ENCODE peak calls at places on chromosomes 5 and 9, in ten cellular contexts. One of them, this sample, is unnamed.

GRCh38 chr5:45376463-45376862 is 319.7 kb downstream of the HCN1 start:
- DNase-seq in activated CD4-positive, alpha-beta T cell treated with anti-CD3 and anti-CD28 coated beads, Interleukin-2, amount 10 ng/mL, durations not matched to agents 7 days and 5 days: no peak
- DNase-seq in stimulated activated CD4-positive, alpha-beta T cell treated with anti-CD3 and anti-CD28 coated beads, TNF-alpha, amount 100 ng/mL, for 24 hours: no peak
- DNase-seq in AG08395: no peak
- DNase-seq in neural crest cell: no peak
- DNase-seq in renal cortical epithelial cell: peak; percentile 8
- DNase-seq in A673: peak; percentile 75
- DNase-seq in fibroblast of lung: peak; percentile 50
- DNase-seq in PC-9: no peak
- DNase-seq in CD4-positive, CD25-positive, alpha-beta regulatory T cell: no peak
- DNase-seq in this sample: no peak

GRCh38 chr5:6712136-6712581 is 1.1 kb upstream of the TENT4A start:
- DNase-seq in CD4-positive, CD25-positive, alpha-beta regulatory T cell: peak; percentile 74
- DNase-seq in stimulated activated CD4-positive, alpha-beta T cell treated with anti-CD3 and anti-CD28 coated beads, TNF-alpha, amount 100 ng/mL, for 24 hours: no peak
- DNase-seq in neural crest cell: peak; percentile 47
- DNase-seq in PC-9: peak; percentile 65
- DNase-seq in fibroblast of lung: peak; percentile 87
- DNase-seq in A673: peak; percentile 58
- DNase-seq in renal cortical epithelial cell: no peak
- DNase-seq in activated CD4-positive, alpha-beta T cell treated with anti-CD3 and anti-CD28 coated beads, Interleukin-2, amount 10 ng/mL, durations not matched to agents 7 days and 5 days: peak; percentile 58
- DNase-seq in AG08395: peak; percentile 36
- DNase-seq in this sample: peak; percentile 68

GRCh38 chr5:102691434-102691833 is 63.7 kb upstream of the PAM start:
- DNase-seq in PC-9: no peak
- DNase-seq in stimulated activated CD4-positive, alpha-beta T cell treated with anti-CD3 and anti-CD28 coated beads, TNF-alpha, amount 100 ng/mL, for 24 hours: no peak
- DNase-seq in AG08395: no peak
- DNase-seq in renal cortical epithelial cell: peak; percentile 29
- DNase-seq in activated CD4-positive, alpha-beta T cell treated with anti-CD3 and anti-CD28 coated beads, Interleukin-2, amount 10 ng/mL, durations not matched to agents 7 days and 5 days: no peak
- DNase-seq in A673: no peak
- DNase-seq in CD4-positive, CD25-positive, alpha-beta regulatory T cell: no peak
- DNase-seq in fibroblast of lung: no peak
- DNase-seq in neural crest cell: no peak
- DNase-seq in this sample: no peak

GRCh38 chr9:17401858-17402257 is 177.0 kb upstream of the SH3GL2 start:
- DNase-seq in renal cortical epithelial cell: no peak
- DNase-seq in PC-9: no peak
- DNase-seq in fibroblast of lung: peak; percentile 29
- DNase-seq in activated CD4-positive, alpha-beta T cell treated with anti-CD3 and anti-CD28 coated beads, Interleukin-2, amount 10 ng/mL, durations not matched to agents 7 days and 5 days: no peak
- DNase-seq in stimulated activated CD4-positive, alpha-beta T cell treated with anti-CD3 and anti-CD28 coated beads, TNF-alpha, amount 100 ng/mL, for 24 hours: no peak
- DNase-seq in A673: no peak
- DNase-seq in neural crest cell: no peak
- DNase-seq in CD4-positive, CD25-positive, alpha-beta regulatory T cell: no peak
- DNase-seq in AG08395: no peak
- DNase-seq in this sample: no peak

GRCh38 chr5:32285489-32286138 is 27.1 kb downstream of the MTMR12 start:
- DNase-seq in stimulated activated CD4-positive, alpha-beta T cell treated with anti-CD3 and anti-CD28 coated beads, TNF-alpha, amount 100 ng/mL, for 24 hours: no peak
- DNase-seq in activated CD4-positive, alpha-beta T cell treated with anti-CD3 and anti-CD28 coated beads, Interleukin-2, amount 10 ng/mL, durations not matched to agents 7 days and 5 days: no peak
- DNase-seq in CD4-positive, CD25-positive, alpha-beta regulatory T cell: no peak
- DNase-seq in fibroblast of lung: no peak
- DNase-seq in PC-9: no peak
- DNase-seq in neural crest cell: no peak
- DNase-seq in renal cortical epithelial cell: no peak
- DNase-seq in AG08395: no peak
- DNase-seq in A673: no peak
- DNase-seq in this sample: no peak

GRCh38 chr5:1546556-1546955 is 22.8 kb upstream of the LPCAT1 start:
- DNase-seq in A673: no peak
- DNase-seq in activated CD4-positive, alpha-beta T cell treated with anti-CD3 and anti-CD28 coated beads, Interleukin-2, amount 10 ng/mL, durations not matched to agents 7 days and 5 days: no peak
- DNase-seq in renal cortical epithelial cell: no peak
- DNase-seq in neural crest cell: no peak
- DNase-seq in CD4-positive, CD25-positive, alpha-beta regulatory T cell: no peak
- DNase-seq in PC-9: peak; percentile 5
- DNase-seq in AG08395: no peak
- DNase-seq in stimulated activated CD4-positive, alpha-beta T cell treated with anti-CD3 and anti-CD28 coated beads, TNF-alpha, amount 100 ng/mL, for 24 hours: no peak
- DNase-seq in fibroblast of lung: no peak
- DNase-seq in this sample: no peak

GRCh38 chr5:139694556-139695182 is 46.5 kb downstream of the CXXC5 start:
- DNase-seq in PC-9: no peak
- DNase-seq in fibroblast of lung: no peak
- DNase-seq in AG08395: no peak
- DNase-seq in CD4-positive, CD25-positive, alpha-beta regulatory T cell: no peak
- DNase-seq in neural crest cell: no peak
- DNase-seq in A673: no peak
- DNase-seq in activated CD4-positive, alpha-beta T cell treated with anti-CD3 and anti-CD28 coated beads, Interleukin-2, amount 10 ng/mL, durations not matched to agents 7 days and 5 days: no peak
- DNase-seq in stimulated activated CD4-positive, alpha-beta T cell treated with anti-CD3 and anti-CD28 coated beads, TNF-alpha, amount 100 ng/mL, for 24 hours: no peak
- DNase-seq in renal cortical epithelial cell: peak; percentile 43
- DNase-seq in this sample: no peak

GRCh38 chr9:106830527-106831140 is 32.3 kb upstream of the ZNF462 start:
- DNase-seq in renal cortical epithelial cell: peak; percentile 72
- DNase-seq in fibroblast of lung: peak; percentile 31
- DNase-seq in CD4-positive, CD25-positive, alpha-beta regulatory T cell: no peak
- DNase-seq in stimulated activated CD4-positive, alpha-beta T cell treated with anti-CD3 and anti-CD28 coated beads, TNF-alpha, amount 100 ng/mL, for 24 hours: no peak
- DNase-seq in A673: no peak
- DNase-seq in PC-9: no peak
- DNase-seq in activated CD4-positive, alpha-beta T cell treated with anti-CD3 and anti-CD28 coated beads, Interleukin-2, amount 10 ng/mL, durations not matched to agents 7 days and 5 days: no peak
- DNase-seq in neural crest cell: no peak
- DNase-seq in AG08395: peak; percentile 5
- DNase-seq in this sample: no peak

GRCh38 chr5:129116797-129117196 is 22.2 kb downstream of the ISOC1 start:
- DNase-seq in AG08395: no peak
- DNase-seq in neural crest cell: no peak
- DNase-seq in fibroblast of lung: no peak
- DNase-seq in A673: no peak
- DNase-seq in renal cortical epithelial cell: no peak
- DNase-seq in activated CD4-positive, alpha-beta T cell treated with anti-CD3 and anti-CD28 coated beads, Interleukin-2, amount 10 ng/mL, durations not matched to agents 7 days and 5 days: no peak
- DNase-seq in CD4-positive, CD25-positive, alpha-beta regulatory T cell: no peak
- DNase-seq in stimulated activated CD4-positive, alpha-beta T cell treated with anti-CD3 and anti-CD28 coated beads, TNF-alpha, amount 100 ng/mL, for 24 hours: no peak
- DNase-seq in PC-9: no peak
- DNase-seq in this sample: no peak

GRCh38 chr9:122126340-122127333 is 32.9 kb downstream of the NDUFA8 start:
- DNase-seq in activated CD4-positive, alpha-beta T cell treated with anti-CD3 and anti-CD28 coated beads, Interleukin-2, amount 10 ng/mL, durations not matched to agents 7 days and 5 days: no peak
- DNase-seq in AG08395: peak; percentile 68
- DNase-seq in A673: no peak
- DNase-seq in renal cortical epithelial cell: peak; percentile 26
- DNase-seq in fibroblast of lung: peak; percentile 61
- DNase-seq in CD4-positive, CD25-positive, alpha-beta regulatory T cell: no peak
- DNase-seq in neural crest cell: no peak
- DNase-seq in stimulated activated CD4-positive, alpha-beta T cell treated with anti-CD3 and anti-CD28 coated beads, TNF-alpha, amount 100 ng/mL, for 24 hours: no peak
- DNase-seq in PC-9: peak; percentile 35
- DNase-seq in this sample: peak; percentile 17

GRCh38 chr5:43432486-43433365 is 20.5 kb upstream of the CCL28 start:
- DNase-seq in A673: peak; percentile 46
- DNase-seq in CD4-positive, CD25-positive, alpha-beta regulatory T cell: no peak
- DNase-seq in neural crest cell: no peak
- DNase-seq in stimulated activated CD4-positive, alpha-beta T cell treated with anti-CD3 and anti-CD28 coated beads, TNF-alpha, amount 100 ng/mL, for 24 hours: no peak
- DNase-seq in fibroblast of lung: peak; percentile 90
- DNase-seq in activated CD4-positive, alpha-beta T cell treated with anti-CD3 and anti-CD28 coated beads, Interleukin-2, amount 10 ng/mL, durations not matched to agents 7 days and 5 days: no peak
- DNase-seq in PC-9: peak; percentile 98
- DNase-seq in renal cortical epithelial cell: peak; percentile 99
- DNase-seq in AG08395: peak; percentile 70
- DNase-seq in this sample: no peak

GRCh38 chr9:20663133-20663532 is 20.9 kb upstream of the FOCAD start:
- DNase-seq in AG08395: no peak
- DNase-seq in PC-9: no peak
- DNase-seq in renal cortical epithelial cell: no peak
- DNase-seq in neural crest cell: no peak
- DNase-seq in fibroblast of lung: no peak
- DNase-seq in activated CD4-positive, alpha-beta T cell treated with anti-CD3 and anti-CD28 coated beads, Interleukin-2, amount 10 ng/mL, durations not matched to agents 7 days and 5 days: no peak
- DNase-seq in CD4-positive, CD25-positive, alpha-beta regulatory T cell: no peak
- DNase-seq in A673: no peak
- DNase-seq in stimulated activated CD4-positive, alpha-beta T cell treated with anti-CD3 and anti-CD28 coated beads, TNF-alpha, amount 100 ng/mL, for 24 hours: no peak
- DNase-seq in this sample: no peak

GRCh38 chr9:16521868-16522381 is 348.5 kb downstream of the BNC2 start:
- DNase-seq in PC-9: peak; percentile 10
- DNase-seq in CD4-positive, CD25-positive, alpha-beta regulatory T cell: no peak
- DNase-seq in stimulated activated CD4-positive, alpha-beta T cell treated with anti-CD3 and anti-CD28 coated beads, TNF-alpha, amount 100 ng/mL, for 24 hours: no peak
- DNase-seq in activated CD4-positive, alpha-beta T cell treated with anti-CD3 and anti-CD28 coated beads, Interleukin-2, amount 10 ng/mL, durations not matched to agents 7 days and 5 days: no peak
- DNase-seq in renal cortical epithelial cell: peak; percentile 83
- DNase-seq in AG08395: peak; percentile 86
- DNase-seq in fibroblast of lung: peak; percentile 99
- DNase-seq in neural crest cell: no peak
- DNase-seq in A673: no peak
- DNase-seq in this sample: no peak

GRCh38 chr5:127412698-127413097 is 104.7 kb upstream of the PRRC1 start:
- DNase-seq in neural crest cell: no peak
- DNase-seq in stimulated activated CD4-positive, alpha-beta T cell treated with anti-CD3 and anti-CD28 coated beads, TNF-alpha, amount 100 ng/mL, for 24 hours: no peak
- DNase-seq in A673: no peak
- DNase-seq in CD4-positive, CD25-positive, alpha-beta regulatory T cell: no peak
- DNase-seq in renal cortical epithelial cell: no peak
- DNase-seq in activated CD4-positive, alpha-beta T cell treated with anti-CD3 and anti-CD28 coated beads, Interleukin-2, amount 10 ng/mL, durations not matched to agents 7 days and 5 days: no peak
- DNase-seq in AG08395: no peak
- DNase-seq in fibroblast of lung: no peak
- DNase-seq in PC-9: no peak
- DNase-seq in this sample: no peak

GRCh38 chr5:28468121-28468520 is 1429.7 kb upstream of the CDH9 start:
- DNase-seq in stimulated activated CD4-positive, alpha-beta T cell treated with anti-CD3 and anti-CD28 coated beads, TNF-alpha, amount 100 ng/mL, for 24 hours: no peak
- DNase-seq in AG08395: no peak
- DNase-seq in activated CD4-positive, alpha-beta T cell treated with anti-CD3 and anti-CD28 coated beads, Interleukin-2, amount 10 ng/mL, durations not matched to agents 7 days and 5 days: no peak
- DNase-seq in fibroblast of lung: no peak
- DNase-seq in renal cortical epithelial cell: no peak
- DNase-seq in CD4-positive, CD25-positive, alpha-beta regulatory T cell: no peak
- DNase-seq in A673: no peak
- DNase-seq in PC-9: no peak
- DNase-seq in neural crest cell: no peak
- DNase-seq in this sample: no peak

GRCh38 chr5:147483961-147484707 is 25.7 kb downstream of the DPYSL3 start:
- DNase-seq in stimulated activated CD4-positive, alpha-beta T cell treated with anti-CD3 and anti-CD28 coated beads, TNF-alpha, amount 100 ng/mL, for 24 hours: no peak
- DNase-seq in A673: peak; percentile 76
- DNase-seq in CD4-positive, CD25-positive, alpha-beta regulatory T cell: no peak
- DNase-seq in AG08395: peak; percentile 90
- DNase-seq in PC-9: no peak
- DNase-seq in fibroblast of lung: peak; percentile 99
- DNase-seq in renal cortical epithelial cell: peak; percentile 93
- DNase-seq in activated CD4-positive, alpha-beta T cell treated with anti-CD3 and anti-CD28 coated beads, Interleukin-2, amount 10 ng/mL, durations not matched to agents 7 days and 5 days: no peak
- DNase-seq in neural crest cell: no peak
- DNase-seq in this sample: no peak

GRCh38 chr5:177233802-177234201 is 69.7 kb downstream of the RAB24 start:
- DNase-seq in PC-9: no peak
- DNase-seq in activated CD4-positive, alpha-beta T cell treated with anti-CD3 and anti-CD28 coated beads, Interleukin-2, amount 10 ng/mL, durations not matched to agents 7 days and 5 days: no peak
- DNase-seq in fibroblast of lung: no peak
- DNase-seq in renal cortical epithelial cell: no peak
- DNase-seq in neural crest cell: no peak
- DNase-seq in CD4-positive, CD25-positive, alpha-beta regulatory T cell: no peak
- DNase-seq in A673: no peak
- DNase-seq in stimulated activated CD4-positive, alpha-beta T cell treated with anti-CD3 and anti-CD28 coated beads, TNF-alpha, amount 100 ng/mL, for 24 hours: no peak
- DNase-seq in AG08395: no peak
- DNase-seq in this sample: no peak

GRCh38 chr5:32597046-32597629 is 11.8 kb downstream of the SUB1 start:
- DNase-seq in CD4-positive, CD25-positive, alpha-beta regulatory T cell: no peak
- DNase-seq in fibroblast of lung: no peak
- DNase-seq in activated CD4-positive, alpha-beta T cell treated with anti-CD3 and anti-CD28 coated beads, Interleukin-2, amount 10 ng/mL, durations not matched to agents 7 days and 5 days: no peak
- DNase-seq in PC-9: no peak
- DNase-seq in AG08395: no peak
- DNase-seq in neural crest cell: no peak
- DNase-seq in A673: no peak
- DNase-seq in renal cortical epithelial cell: no peak
- DNase-seq in stimulated activated CD4-positive, alpha-beta T cell treated with anti-CD3 and anti-CD28 coated beads, TNF-alpha, amount 100 ng/mL, for 24 hours: no peak
- DNase-seq in this sample: no peak

GRCh38 chr5:138824924-138825863 is 49.9 kb downstream of the LRRTM2 start:
- DNase-seq in neural crest cell: no peak
- DNase-seq in renal cortical epithelial cell: peak; percentile 31
- DNase-seq in fibroblast of lung: no peak
- DNase-seq in A673: peak; percentile 31
- DNase-seq in PC-9: no peak
- DNase-seq in activated CD4-positive, alpha-beta T cell treated with anti-CD3 and anti-CD28 coated beads, Interleukin-2, amount 10 ng/mL, durations not matched to agents 7 days and 5 days: no peak
- DNase-seq in CD4-positive, CD25-positive, alpha-beta regulatory T cell: peak; percentile 17
- DNase-seq in AG08395: peak; percentile 35
- DNase-seq in stimulated activated CD4-positive, alpha-beta T cell treated with anti-CD3 and anti-CD28 coated beads, TNF-alpha, amount 100 ng/mL, for 24 hours: no peak
- DNase-seq in this sample: no peak

GRCh38 chr5:140000332-140000731 is 42.8 kb downstream of the NRG2 start:
- DNase-seq in fibroblast of lung: no peak
- DNase-seq in neural crest cell: no peak
- DNase-seq in PC-9: no peak
- DNase-seq in AG08395: no peak
- DNase-seq in activated CD4-positive, alpha-beta T cell treated with anti-CD3 and anti-CD28 coated beads, Interleukin-2, amount 10 ng/mL, durations not matched to agents 7 days and 5 days: no peak
- DNase-seq in CD4-positive, CD25-positive, alpha-beta regulatory T cell: no peak
- DNase-seq in renal cortical epithelial cell: no peak
- DNase-seq in stimulated activated CD4-positive, alpha-beta T cell treated with anti-CD3 and anti-CD28 coated beads, TNF-alpha, amount 100 ng/mL, for 24 hours: no peak
- DNase-seq in A673: no peak
- DNase-seq in this sample: no peak

GRCh38 chr5:11177993-11178711 is 417.1 kb upstream of the DAP start:
- DNase-seq in CD4-positive, CD25-positive, alpha-beta regulatory T cell: no peak
- DNase-seq in AG08395: no peak
- DNase-seq in fibroblast of lung: peak; percentile 10
- DNase-seq in A673: no peak
- DNase-seq in PC-9: no peak
- DNase-seq in activated CD4-positive, alpha-beta T cell treated with anti-CD3 and anti-CD28 coated beads, Interleukin-2, amount 10 ng/mL, durations not matched to agents 7 days and 5 days: no peak
- DNase-seq in stimulated activated CD4-positive, alpha-beta T cell treated with anti-CD3 and anti-CD28 coated beads, TNF-alpha, amount 100 ng/mL, for 24 hours: no peak
- DNase-seq in neural crest cell: no peak
- DNase-seq in renal cortical epithelial cell: peak; percentile 27
- DNase-seq in this sample: no peak

GRCh38 chr9:95852059-95853032 is 23.1 kb upstream of the ERCC6L2 start:
- DNase-seq in stimulated activated CD4-positive, alpha-beta T cell treated with anti-CD3 and anti-CD28 coated beads, TNF-alpha, amount 100 ng/mL, for 24 hours: no peak
- DNase-seq in activated CD4-positive, alpha-beta T cell treated with anti-CD3 and anti-CD28 coated beads, Interleukin-2, amount 10 ng/mL, durations not matched to agents 7 days and 5 days: no peak
- DNase-seq in AG08395: peak; percentile 23
- DNase-seq in A673: no peak
- DNase-seq in PC-9: peak; percentile 11
- DNase-seq in neural crest cell: no peak
- DNase-seq in CD4-positive, CD25-positive, alpha-beta regulatory T cell: peak; percentile 81
- DNase-seq in fibroblast of lung: peak; percentile 80
- DNase-seq in renal cortical epithelial cell: peak; percentile 92
- DNase-seq in this sample: no peak

GRCh38 chr5:175878544-175879438 is 7.4 kb downstream of the CPLX2 start:
- DNase-seq in AG08395: no peak
- DNase-seq in A673: no peak
- DNase-seq in activated CD4-positive, alpha-beta T cell treated with anti-CD3 and anti-CD28 coated beads, Interleukin-2, amount 10 ng/mL, durations not matched to agents 7 days and 5 days: no peak
- DNase-seq in neural crest cell: no peak
- DNase-seq in PC-9: no peak
- DNase-seq in CD4-positive, CD25-positive, alpha-beta regulatory T cell: no peak
- DNase-seq in fibroblast of lung: no peak
- DNase-seq in stimulated activated CD4-positive, alpha-beta T cell treated with anti-CD3 and anti-CD28 coated beads, TNF-alpha, amount 100 ng/mL, for 24 hours: no peak
- DNase-seq in renal cortical epithelial cell: no peak
- DNase-seq in this sample: no peak

GRCh38 chr5:114402206-114402605 is 40.3 kb downstream of the KCNN2 start:
- DNase-seq in PC-9: no peak
- DNase-seq in neural crest cell: no peak
- DNase-seq in CD4-positive, CD25-positive, alpha-beta regulatory T cell: no peak
- DNase-seq in activated CD4-positive, alpha-beta T cell treated with anti-CD3 and anti-CD28 coated beads, Interleukin-2, amount 10 ng/mL, durations not matched to agents 7 days and 5 days: no peak
- DNase-seq in renal cortical epithelial cell: no peak
- DNase-seq in AG08395: no peak
- DNase-seq in A673: no peak
- DNase-seq in stimulated activated CD4-positive, alpha-beta T cell treated with anti-CD3 and anti-CD28 coated beads, TNF-alpha, amount 100 ng/mL, for 24 hours: no peak
- DNase-seq in fibroblast of lung: no peak
- DNase-seq in this sample: no peak

GRCh38 chr9:120625222-120625621 is 45.3 kb upstream of the CDK5RAP2 start:
- DNase-seq in activated CD4-positive, alpha-beta T cell treated with anti-CD3 and anti-CD28 coated beads, Interleukin-2, amount 10 ng/mL, durations not matched to agents 7 days and 5 days: no peak
- DNase-seq in neural crest cell: no peak
- DNase-seq in PC-9: no peak
- DNase-seq in fibroblast of lung: peak; percentile 42
- DNase-seq in stimulated activated CD4-positive, alpha-beta T cell treated with anti-CD3 and anti-CD28 coated beads, TNF-alpha, amount 100 ng/mL, for 24 hours: no peak
- DNase-seq in CD4-positive, CD25-positive, alpha-beta regulatory T cell: no peak
- DNase-seq in AG08395: no peak
- DNase-seq in A673: peak; percentile 84
- DNase-seq in renal cortical epithelial cell: no peak
- DNase-seq in this sample: no peak

GRCh38 chr5:138981606-138982005 is 106.5 kb upstream of the LRRTM2 start:
- DNase-seq in fibroblast of lung: peak; percentile 58
- DNase-seq in PC-9: no peak
- DNase-seq in A673: no peak
- DNase-seq in AG08395: peak; percentile 27
- DNase-seq in renal cortical epithelial cell: peak; percentile 33
- DNase-seq in activated CD4-positive, alpha-beta T cell treated with anti-CD3 and anti-CD28 coated beads, Interleukin-2, amount 10 ng/mL, durations not matched to agents 7 days and 5 days: peak; percentile 59
- DNase-seq in stimulated activated CD4-positive, alpha-beta T cell treated with anti-CD3 and anti-CD28 coated beads, TNF-alpha, amount 100 ng/mL, for 24 hours: no peak
- DNase-seq in neural crest cell: no peak
- DNase-seq in CD4-positive, CD25-positive, alpha-beta regulatory T cell: peak; percentile 52
- DNase-seq in this sample: peak; percentile 25

This sample was measured in activated CD4-positive, alpha-beta memory T cell treated with anti-CD3 and anti-CD28 coated beads for 36 hours.